ENCODE peak calls at places on chromosomes 3 and 15, in four cellular contexts. Q is mammary epithelial cell, T is dorsolateral prefrontal cortex, D is lung. S is an unnamed sample.

GRCh38 chr3:38573606-38574005 is 75.9 kb downstream of the SCN5A start:
- DNase-seq in Q (no peak), T (no peak), D (no peak), S (no peak)

GRCh38 chr3:114307222-114307840 is 13.5 kb downstream of the TIGIT start:
- DNase-seq in Q (no peak), T (no peak), D (no peak), S (no peak)

GRCh38 chr3:71984843-71985594 is 200.1 kb upstream of the PROK2 start:
- DNase-seq in Q (no peak), T (no peak), D (no peak), S (peak)

GRCh38 chr3:127454968-127455367 is 135.6 kb downstream of the TPRA1 start:
- DNase-seq in Q (no peak), T (no peak), D (no peak), S (no peak)

GRCh38 chr3:194961149-194961548 is 275.5 kb downstream of the FAM43A start:
- DNase-seq in Q (no peak), T (no peak), D (no peak), S (no peak)

GRCh38 chr3:102715030-102715697 is 280.3 kb downstream of the ZPLD1 start:
- DNase-seq in Q (peak), T (no peak), D (no peak), S (peak)

GRCh38 chr3:41317718-41318117 is 118.4 kb downstream of the CTNNB1 start:
- DNase-seq in Q (peak), T (no peak), D (no peak), S (no peak)

GRCh38 chr3:8976540-8977182 is 13.4 kb upstream of the RAD18 start:
- DNase-seq in Q (no peak), T (no peak), D (no peak), S (no peak)

GRCh38 chr15:39596358-39597051 is 15.6 kb downstream of the THBS1 start:
- DNase-seq in Q (peak), T (no peak), D (no peak), S (no peak)

GRCh38 chr3:188507244-188507720 is 353.3 kb downstream of the LPP start:
- DNase-seq in Q (peak), T (peak), D (no peak), S (no peak)

GRCh38 chr15:79116771-79117170 is 26.2 kb upstream of the RASGRF1 start:
- DNase-seq in Q (no peak), T (no peak), D (peak), S (no peak)

DNA sequence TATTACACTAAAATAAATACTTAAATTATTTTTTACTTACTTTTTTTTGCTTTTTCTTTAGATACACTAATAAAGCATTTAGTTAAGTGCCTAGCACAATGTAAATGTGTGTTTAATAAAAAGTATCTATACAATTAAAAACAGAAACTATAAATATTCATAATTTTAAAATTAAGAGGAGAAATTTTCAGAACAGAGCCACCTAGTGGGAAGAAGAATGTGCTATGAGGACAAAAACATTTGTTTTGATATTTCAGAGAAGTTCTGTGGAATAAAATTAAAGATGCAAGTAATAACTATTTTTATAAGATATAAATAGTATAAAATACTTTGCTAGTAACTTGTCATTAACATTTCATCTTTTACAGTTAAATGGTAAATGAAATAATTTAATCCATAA is 33.6 kb upstream of the PLSCR5 start:
- DNase-seq in Q (no peak), T (no peak), D (no peak), S (no peak)
- TF ChIP-seq CTCF in Q (peak), T (peak), D (no peak), S (peak)

GRCh38 chr3:179651687-179652466 is 963 bp upstream of the USP13 start:
- DNase-seq in Q (no peak), T (no peak), D (no peak), S (no peak)
- H3K4me3 ChIP-seq in Q (peak), T (peak), D (no peak), S (peak)

GRCh38 chr15:101152914-101153313 is 98.9 kb downstream of the CHSY1 start:
- DNase-seq in Q (no peak), T (no peak), D (no peak), S (no peak)
- TF ChIP-seq CTCF in Q (peak), T (no peak), D (no peak), S (peak)

DNA sequence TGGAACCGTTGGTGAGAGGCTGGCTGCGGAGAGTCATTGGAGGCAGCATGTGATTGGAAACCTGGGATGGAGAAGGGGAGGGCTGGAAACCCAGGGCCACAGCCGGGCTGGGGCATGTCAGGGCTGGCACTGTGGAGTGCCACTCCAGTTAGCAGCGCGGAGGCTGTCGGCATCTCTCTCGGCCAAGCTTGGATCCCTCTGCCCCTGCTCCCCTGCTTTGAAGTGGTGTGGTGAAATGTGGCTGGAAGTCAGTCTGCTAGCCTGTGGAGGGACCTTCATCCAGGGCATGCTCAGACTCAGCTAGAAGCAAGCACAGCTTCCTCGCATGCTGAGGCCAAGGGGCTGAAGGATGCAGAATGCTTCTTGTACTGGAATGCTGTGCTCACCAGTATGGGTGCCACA is 13.5 kb downstream of the SLCO3A1 start:
- DNase-seq in Q (peak), T (peak), D (peak), S (no peak)
- H3K4me3 ChIP-seq in Q (peak), T (no peak), D (no peak), S (no peak)

DNA sequence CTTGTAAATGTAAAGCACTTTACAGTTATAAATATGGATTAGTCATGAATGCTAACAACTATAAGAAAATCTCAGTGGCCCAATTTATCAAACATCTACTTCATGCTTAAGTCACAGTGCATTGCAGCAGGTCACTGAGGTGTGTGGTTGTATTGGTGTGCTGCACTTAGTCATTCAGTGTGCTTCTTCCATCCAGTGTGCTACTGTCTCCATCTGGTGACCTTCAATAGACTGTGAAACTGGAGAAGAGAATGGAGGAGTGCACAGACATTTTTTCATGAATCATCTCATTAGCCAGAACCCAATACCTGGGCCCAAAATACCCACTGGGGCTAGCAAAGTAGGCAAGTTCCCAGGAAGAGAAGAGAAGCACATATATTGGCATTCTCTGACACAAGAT is 199.6 kb downstream of the SHOX2 start:
- DNase-seq in Q (peak), T (no peak), D (no peak), S (no peak)
- TF ChIP-seq CTCF in Q (no peak), T (no peak), D (no peak), S (no peak)

GRCh38 chr3:170024581-170024980 is 13.2 kb upstream of the GPR160 start:
- DNase-seq in Q (no peak), T (no peak), D (no peak), S (no peak)
- H3K4me3 ChIP-seq in Q (no peak), T (no peak), D (no peak), S (no peak)

GRCh38 chr3:182393830-182394367 is 399.4 kb upstream of the ATP11B start:
- DNase-seq in Q (no peak), T (no peak), D (no peak), S (no peak)

GRCh38 chr3:182393151-182393550 is 400.2 kb upstream of the ATP11B start:
- DNase-seq in Q (no peak), T (no peak), D (no peak), S (no peak)

GRCh38 chr3:182389041-182389815 is 404.1 kb upstream of the ATP11B start:
- DNase-seq in Q (peak), T (no peak), D (no peak), S (no peak)

GRCh38 chr3:182388506-182388905 is 404.8 kb upstream of the ATP11B start:
- DNase-seq in Q (no peak), T (no peak), D (no peak), S (no peak)

GRCh38 chr3:182392182-182392917 is 401.0 kb upstream of the ATP11B start:
- DNase-seq in Q (no peak), T (no peak), D (no peak), S (no peak)
- TF ChIP-seq CTCF in Q (peak), T (no peak), D (no peak), S (peak)

GRCh38 chr3:124887177-124887995 is at the start of gene ITGB5:
- DNase-seq in Q (peak), T (peak), D (peak), S (no peak)
- H3K4me3 ChIP-seq in Q (peak), T (peak), D (peak), S (peak)

S was measured in GM12864.